ENCODE peak calls at places on chromosomes 3 and 15, in seven cellular contexts. E, T, Y, M, C, A and B are unnamed samples.

GRCh38 chr3:132006605-132007204 is 28.1 kb downstream of the CPNE4 start:
- DNase-seq in E (peak; percentile 66), T (peak; percentile 9), Y (peak; percentile 48), M (peak; percentile 52), C (peak; percentile 37), A (peak; percentile 73), B (peak; percentile 24)

GRCh38 chr3:162224736-162225135 is 728.1 kb downstream of the OTOL1 start:
- DNase-seq in E (no peak), T (no peak), Y (no peak), M (no peak), C (peak; percentile 4), A (no peak), B (peak; percentile 22)

GRCh38 chr15:95988574-95988887 is 342.0 kb upstream of the NR2F2 start:
- DNase-seq in E (no peak), T (no peak), Y (no peak), M (peak; percentile 0), C (peak; percentile 38), A (peak; percentile 1), B (peak; percentile 50)

GRCh38 chr3:183487046-183487445 is 58.6 kb upstream of the MCF2L2 start:
- DNase-seq in E (peak; percentile 35), T (no peak), Y (peak; percentile 4), M (no peak), C (no peak), A (no peak), B (no peak)

GRCh38 chr3:179148446-179149238 is 485 bp downstream of the PIK3CA start:
- DNase-seq in E (peak; percentile 76), T (peak; percentile 41), Y (no peak), M (peak; percentile 70), C (peak; percentile 65), A (peak; percentile 65), B (peak; percentile 28)

GRCh38 chr3:45035441-45036301 is 9.6 kb downstream of the CLEC3B start:
- DNase-seq in E (peak; percentile 70), T (no peak), Y (peak; percentile 56), M (peak; percentile 55), C (peak; percentile 45), A (peak; percentile 54), B (peak; percentile 35)

GRCh38 chr15:95590533-95591044 is 739.9 kb upstream of the NR2F2 start:
- DNase-seq in E (no peak), T (no peak), Y (no peak), M (no peak), C (peak; percentile 48), A (no peak), B (no peak)

GRCh38 chr3:116135462-116135861 is 309.8 kb downstream of the LSAMP start:
- DNase-seq in E (no peak), T (no peak), Y (no peak), M (no peak), C (peak; percentile 89), A (no peak), B (peak; percentile 59)

GRCh38 chr3:114645392-114645791 is 351.6 kb downstream of the TIGIT start:
- DNase-seq in E (no peak), T (no peak), Y (no peak), M (no peak), C (no peak), A (no peak), B (peak; percentile 58)

GRCh38 chr15:84864429-84864795 is 20.1 kb upstream of the SLC28A1 start:
- DNase-seq in E (no peak), T (no peak), Y (no peak), M (no peak), C (no peak), A (no peak), B (no peak)

GRCh38 chr3:106013971-106014370 is 145.2 kb upstream of the CBLB start:
- DNase-seq in E (no peak), T (no peak), Y (no peak), M (no peak), C (peak; percentile 78), A (peak; percentile 38), B (peak; percentile 99)

GRCh38 chr3:5232570-5232969 is 45.1 kb downstream of the EDEM1 start:
- DNase-seq in E (no peak), T (no peak), Y (peak; percentile 68), M (peak; percentile 54), C (no peak), A (no peak), B (no peak)

GRCh38 chr3:123760817-123761216 is 123.3 kb downstream of the MYLK start:
- DNase-seq in E (peak; percentile 1), T (no peak), Y (no peak), M (no peak), C (no peak), A (no peak), B (no peak)
- H3K4me1 ChIP-seq in E (no peaks in the 10 kb centered on the region), T (peaks cover 18% of the 10 kb centered on the region), Y (no peaks in the 10 kb centered on the region), M (no peaks in the 10 kb centered on the region), C (peaks cover 22% of the 10 kb centered on the region), A (peaks cover 7% of the 10 kb centered on the region), B (peaks cover 25% of the 10 kb centered on the region)

DNA sequence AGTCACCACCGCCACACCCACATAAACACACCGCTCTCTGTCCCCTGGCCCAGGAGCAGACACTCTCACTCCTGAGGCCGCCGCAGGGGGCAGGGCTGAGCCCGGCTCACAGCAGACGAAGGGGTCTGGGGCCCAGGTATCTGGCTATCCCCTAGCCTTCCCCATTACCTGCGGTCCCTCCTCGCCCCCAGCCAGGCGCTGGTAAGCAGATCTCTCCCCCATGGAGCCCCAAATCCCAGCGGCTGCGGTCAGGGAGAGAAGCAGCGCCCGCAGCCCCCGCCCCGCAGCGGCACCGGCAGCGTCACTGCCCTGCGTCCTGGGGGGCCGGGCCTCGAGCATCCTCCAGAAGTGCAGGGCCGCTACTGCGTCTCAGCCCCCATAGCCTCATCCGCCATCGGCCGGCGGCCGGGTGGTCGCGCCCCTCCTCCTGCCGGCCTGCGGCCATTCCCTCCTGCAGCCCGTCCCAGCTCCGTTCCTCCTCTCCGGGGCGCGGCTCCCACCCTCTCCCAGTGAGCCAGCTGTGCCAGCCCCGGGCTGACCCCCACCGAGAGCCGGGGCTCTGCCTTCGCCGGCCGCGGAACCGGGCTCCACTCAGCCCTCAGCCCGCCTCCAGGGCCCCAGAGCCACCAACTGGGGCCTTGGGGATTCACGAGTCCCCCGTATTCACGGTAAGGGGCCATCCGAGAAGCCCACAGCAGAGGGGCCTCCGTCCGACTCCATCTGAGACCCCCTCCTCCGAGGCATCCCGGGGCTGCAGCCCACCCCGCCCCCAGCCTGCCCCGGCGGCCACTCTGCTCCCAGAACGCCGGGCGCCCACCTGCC is 13.1 kb downstream of the TNK2 start:
- DNase-seq in E (peak; percentile 75), T (peak; percentile 20), Y (no peak), M (peak; percentile 80), C (peak; percentile 68), A (peak; percentile 71), B (peak; percentile 11)
- H2AK5ac ChIP-seq in E (no peak overlapping the region), T (peak overlapping the region; percentile 94), Y (no peak overlapping the region), M (no peak overlapping the region), C (no peak overlapping the region), A (peak overlapping the region; percentile 13), B (peak overlapping the region; percentile 69)

GRCh38 chr15:69093614-69094013 is 66.8 kb upstream of the GLCE start:
- DNase-seq in E (no peak), T (no peak), Y (no peak), M (no peak), C (no peak), A (no peak), B (no peak)
- H3K4me1 ChIP-seq in E (peaks cover 49% of the 10 kb centered on the region), T (peaks cover 10% of the 10 kb centered on the region), Y (peaks cover 20% of the 10 kb centered on the region), M (peaks cover 8% of the 10 kb centered on the region), C (peaks cover 7% of the 10 kb centered on the region), A (peaks cover 10% of the 10 kb centered on the region), B (peaks cover 1% of the 10 kb centered on the region)

GRCh38 chr3:124097362-124098120 is 105.6 kb upstream of the ROPN1 start:
- DNase-seq in E (no peak), T (no peak), Y (no peak), M (no peak), C (no peak), A (no peak), B (no peak)
- H2AK5ac ChIP-seq in E (no peak overlapping the region), T (no peak overlapping the region), Y (no peak overlapping the region), M (no peak overlapping the region), C (no peak overlapping the region), A (no peak overlapping the region), B (no peak overlapping the region)

DNA sequence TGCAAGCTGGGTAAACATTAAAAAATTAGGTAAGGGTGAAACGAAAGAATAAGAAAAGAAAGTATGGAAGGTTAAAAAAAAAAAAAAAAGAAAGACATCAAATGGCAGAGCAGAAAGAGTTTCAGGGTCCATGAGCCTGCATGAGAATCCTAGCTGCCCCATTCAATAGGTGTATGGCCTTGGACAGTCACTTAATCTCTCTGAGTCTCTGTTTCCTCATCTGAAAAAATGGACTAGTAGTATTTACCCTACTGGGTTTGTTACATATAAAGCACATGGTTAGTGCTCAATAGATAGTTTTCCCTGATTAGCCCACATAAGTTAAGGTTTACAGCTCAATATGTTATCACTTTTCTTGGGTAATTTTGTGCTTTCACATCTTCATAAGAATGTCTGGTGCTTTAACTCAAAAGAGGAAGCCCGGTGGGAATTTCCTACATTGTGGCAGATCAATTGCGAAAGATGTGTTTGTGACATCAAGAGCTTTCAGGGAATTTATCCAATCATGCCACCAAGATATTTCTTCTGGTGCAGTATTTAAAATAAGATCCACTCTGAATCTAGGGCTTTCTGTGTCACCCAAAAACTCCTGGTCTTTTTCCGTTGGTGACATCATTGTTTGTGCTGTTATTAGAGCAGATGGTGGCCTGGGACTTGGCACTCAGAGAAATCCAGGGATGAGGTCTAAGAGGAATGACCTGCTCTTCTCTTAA is 57.2 kb upstream of the UBE2E1 start:
- DNase-seq in E (no peak), T (no peak), Y (no peak), M (no peak), C (peak; percentile 98), A (peak; percentile 97), B (peak; percentile 89)
- H3K4me1 ChIP-seq in E (peaks cover 25% of the 10 kb centered on the region), T (peaks cover 16% of the 10 kb centered on the region), Y (peaks cover 16% of the 10 kb centered on the region), M (peaks cover 14% of the 10 kb centered on the region), C (peaks cover 15% of the 10 kb centered on the region), A (peaks cover 14% of the 10 kb centered on the region), B (peaks cover 6% of the 10 kb centered on the region)

GRCh38 chr3:87161486-87161885 is 65.6 kb upstream of the CHMP2B start:
- DNase-seq in E (no peak), T (peak; percentile 6), Y (no peak), M (no peak), C (no peak), A (no peak), B (no peak)
- H2AK5ac ChIP-seq in E (no peak overlapping the region), T (no peak overlapping the region), Y (no peak overlapping the region), M (no peak overlapping the region), C (no peak overlapping the region), A (no peak overlapping the region), B (no peak overlapping the region)

DNA sequence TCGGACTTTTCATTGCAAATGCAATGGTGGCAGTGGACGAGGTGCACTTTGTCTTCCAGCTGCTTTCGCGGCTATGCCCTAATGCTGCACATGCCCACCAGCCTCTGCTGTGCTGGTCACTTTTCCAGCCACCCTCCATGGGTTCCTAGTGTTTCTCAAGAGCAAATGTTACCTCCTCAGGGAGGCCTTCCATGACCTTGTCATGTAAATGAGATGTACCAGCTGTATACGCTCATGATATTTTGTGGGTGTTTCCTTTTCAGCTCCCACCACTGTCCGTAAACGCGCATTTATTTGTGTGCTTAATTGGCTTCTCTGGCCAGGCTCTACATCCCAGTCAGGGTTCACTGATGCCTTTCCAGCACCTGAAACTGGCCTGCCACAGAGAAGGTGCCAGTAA is 82.3 kb downstream of the CHST2 start:
- DNase-seq in E (no peak), T (no peak), Y (no peak), M (no peak), C (no peak), A (no peak), B (no peak)
- H3K4me1 ChIP-seq in E (no peaks in the 10 kb centered on the region), T (peaks cover 9% of the 10 kb centered on the region), Y (no peaks in the 10 kb centered on the region), M (no peaks in the 10 kb centered on the region), C (peaks cover 4% of the 10 kb centered on the region), A (no peaks in the 10 kb centered on the region), B (peaks cover 1% of the 10 kb centered on the region)